ENCODE peak calls at places on chromosome 1, in four cellular contexts. One of them, this sample, is unnamed.

GRCh38 chr1:163035791-163036249 is 33.3 kb upstream of the RGS4 start:
- DNase-seq in stimulated activated CD4-positive, alpha-beta T cell treated with anti-CD3 and anti-CD28 coated beads, Interleukin-1b, Interleukin-23, amount 100 ng/mL, for 24 hours: no peak
- DNase-seq in mesothelial cell of epicardium: no peak
- DNase-seq in substantia nigra: no peak
- DNase-seq in this sample: no peak

GRCh38 chr1:115166531-115167091 is 77.3 kb upstream of the TSPAN2 start:
- DNase-seq in stimulated activated CD4-positive, alpha-beta T cell treated with anti-CD3 and anti-CD28 coated beads, Interleukin-1b, Interleukin-23, amount 100 ng/mL, for 24 hours: no peak
- DNase-seq in mesothelial cell of epicardium: no peak
- DNase-seq in substantia nigra: no peak
- DNase-seq in this sample: no peak

GRCh38 chr1:179881642-179882252 is 338 bp upstream of the TOR1AIP1 start:
- DNase-seq in stimulated activated CD4-positive, alpha-beta T cell treated with anti-CD3 and anti-CD28 coated beads, Interleukin-1b, Interleukin-23, amount 100 ng/mL, for 24 hours: no peak
- DNase-seq in mesothelial cell of epicardium: no peak
- DNase-seq in substantia nigra: no peak
- DNase-seq in this sample: peak

GRCh38 chr1:6071219-6071618 is 25.5 kb downstream of the KCNAB2 start:
- DNase-seq in stimulated activated CD4-positive, alpha-beta T cell treated with anti-CD3 and anti-CD28 coated beads, Interleukin-1b, Interleukin-23, amount 100 ng/mL, for 24 hours: no peak
- DNase-seq in mesothelial cell of epicardium: no peak
- DNase-seq in substantia nigra: no peak
- DNase-seq in this sample: no peak

GRCh38 chr1:218299416-218299815 is 14.3 kb downstream of the RRP15 start:
- DNase-seq in stimulated activated CD4-positive, alpha-beta T cell treated with anti-CD3 and anti-CD28 coated beads, Interleukin-1b, Interleukin-23, amount 100 ng/mL, for 24 hours: no peak
- DNase-seq in mesothelial cell of epicardium: no peak
- DNase-seq in substantia nigra: no peak
- DNase-seq in this sample: no peak

GRCh38 chr1:110963666-110964399 is at the start of gene LRIF1:
- DNase-seq in stimulated activated CD4-positive, alpha-beta T cell treated with anti-CD3 and anti-CD28 coated beads, Interleukin-1b, Interleukin-23, amount 100 ng/mL, for 24 hours: peak
- DNase-seq in mesothelial cell of epicardium: peak
- DNase-seq in substantia nigra: peak
- DNase-seq in this sample: peak

GRCh38 chr1:99535470-99536164 is 110.3 kb upstream of the PALMD start:
- DNase-seq in stimulated activated CD4-positive, alpha-beta T cell treated with anti-CD3 and anti-CD28 coated beads, Interleukin-1b, Interleukin-23, amount 100 ng/mL, for 24 hours: no peak
- DNase-seq in mesothelial cell of epicardium: no peak
- DNase-seq in substantia nigra: no peak
- DNase-seq in this sample: no peak

GRCh38 chr1:246608616-246609376 is 42.5 kb downstream of the CNST start:
- DNase-seq in stimulated activated CD4-positive, alpha-beta T cell treated with anti-CD3 and anti-CD28 coated beads, Interleukin-1b, Interleukin-23, amount 100 ng/mL, for 24 hours: no peak
- DNase-seq in mesothelial cell of epicardium: no peak
- DNase-seq in substantia nigra: no peak
- DNase-seq in this sample: peak

GRCh38 chr1:179808503-179808902 is 65.4 kb downstream of the FAM163A start:
- DNase-seq in stimulated activated CD4-positive, alpha-beta T cell treated with anti-CD3 and anti-CD28 coated beads, Interleukin-1b, Interleukin-23, amount 100 ng/mL, for 24 hours: no peak
- DNase-seq in mesothelial cell of epicardium: no peak
- DNase-seq in substantia nigra: no peak
- DNase-seq in this sample: no peak

GRCh38 chr1:46248122-46248920 is 758 bp downstream of the RAD54L start:
- DNase-seq in stimulated activated CD4-positive, alpha-beta T cell treated with anti-CD3 and anti-CD28 coated beads, Interleukin-1b, Interleukin-23, amount 100 ng/mL, for 24 hours: peak
- DNase-seq in mesothelial cell of epicardium: no peak
- DNase-seq in substantia nigra: no peak
- DNase-seq in this sample: no peak

GRCh38 chr1:211603191-211603701 is 24.3 kb upstream of the SLC30A1 start:
- DNase-seq in stimulated activated CD4-positive, alpha-beta T cell treated with anti-CD3 and anti-CD28 coated beads, Interleukin-1b, Interleukin-23, amount 100 ng/mL, for 24 hours: no peak
- DNase-seq in mesothelial cell of epicardium: no peak
- DNase-seq in substantia nigra: no peak
- DNase-seq in this sample: no peak

GRCh38 chr1:88773540-88774150 is 89.6 kb downstream of the PKN2 start:
- DNase-seq in stimulated activated CD4-positive, alpha-beta T cell treated with anti-CD3 and anti-CD28 coated beads, Interleukin-1b, Interleukin-23, amount 100 ng/mL, for 24 hours: no peak
- DNase-seq in mesothelial cell of epicardium: no peak
- DNase-seq in substantia nigra: no peak
- DNase-seq in this sample: no peak

GRCh38 chr1:116099379-116099778 is 11.8 kb upstream of the MAB21L3 start:
- DNase-seq in stimulated activated CD4-positive, alpha-beta T cell treated with anti-CD3 and anti-CD28 coated beads, Interleukin-1b, Interleukin-23, amount 100 ng/mL, for 24 hours: no peak
- DNase-seq in mesothelial cell of epicardium: no peak
- DNase-seq in substantia nigra: no peak
- DNase-seq in this sample: no peak

GRCh38 chr1:207748737-207749528 is 2.9 kb upstream of the CD46 start:
- DNase-seq in stimulated activated CD4-positive, alpha-beta T cell treated with anti-CD3 and anti-CD28 coated beads, Interleukin-1b, Interleukin-23, amount 100 ng/mL, for 24 hours: no peak
- DNase-seq in mesothelial cell of epicardium: no peak
- DNase-seq in substantia nigra: no peak
- DNase-seq in this sample: peak

GRCh38 chr1:47792786-47793185 is 204.4 kb downstream of the TRABD2B start:
- DNase-seq in stimulated activated CD4-positive, alpha-beta T cell treated with anti-CD3 and anti-CD28 coated beads, Interleukin-1b, Interleukin-23, amount 100 ng/mL, for 24 hours: no peak
- DNase-seq in mesothelial cell of epicardium: no peak
- DNase-seq in substantia nigra: no peak
- DNase-seq in this sample: no peak

GRCh38 chr1:24166988-24167387 is 20.1 kb downstream of the IFNLR1 start:
- DNase-seq in stimulated activated CD4-positive, alpha-beta T cell treated with anti-CD3 and anti-CD28 coated beads, Interleukin-1b, Interleukin-23, amount 100 ng/mL, for 24 hours: no peak
- DNase-seq in mesothelial cell of epicardium: no peak
- DNase-seq in substantia nigra: no peak
- DNase-seq in this sample: no peak

GRCh38 chr1:181113061-181113695 is 24.7 kb downstream of the IER5 start:
- DNase-seq in stimulated activated CD4-positive, alpha-beta T cell treated with anti-CD3 and anti-CD28 coated beads, Interleukin-1b, Interleukin-23, amount 100 ng/mL, for 24 hours: no peak
- DNase-seq in mesothelial cell of epicardium: no peak
- DNase-seq in substantia nigra: no peak
- DNase-seq in this sample: no peak

GRCh38 chr1:199522338-199522737 is 505.2 kb upstream of the NR5A2 start:
- DNase-seq in stimulated activated CD4-positive, alpha-beta T cell treated with anti-CD3 and anti-CD28 coated beads, Interleukin-1b, Interleukin-23, amount 100 ng/mL, for 24 hours: no peak
- DNase-seq in mesothelial cell of epicardium: no peak
- DNase-seq in substantia nigra: no peak
- DNase-seq in this sample: no peak

GRCh38 chr1:31881698-31882000 is 56.5 kb downstream of the PTP4A2 start:
- DNase-seq in stimulated activated CD4-positive, alpha-beta T cell treated with anti-CD3 and anti-CD28 coated beads, Interleukin-1b, Interleukin-23, amount 100 ng/mL, for 24 hours: no peak
- DNase-seq in mesothelial cell of epicardium: no peak
- DNase-seq in substantia nigra: no peak
- DNase-seq in this sample: no peak

GRCh38 chr1:63713627-63714481 is 60.0 kb upstream of the ROR1 start:
- DNase-seq in stimulated activated CD4-positive, alpha-beta T cell treated with anti-CD3 and anti-CD28 coated beads, Interleukin-1b, Interleukin-23, amount 100 ng/mL, for 24 hours: no peak
- DNase-seq in mesothelial cell of epicardium: no peak
- DNase-seq in substantia nigra: no peak
- DNase-seq in this sample: no peak

GRCh38 chr1:180503274-180503862 is 991 bp upstream of the ACBD6 start:
- DNase-seq in stimulated activated CD4-positive, alpha-beta T cell treated with anti-CD3 and anti-CD28 coated beads, Interleukin-1b, Interleukin-23, amount 100 ng/mL, for 24 hours: no peak
- DNase-seq in mesothelial cell of epicardium: no peak
- DNase-seq in substantia nigra: no peak
- DNase-seq in this sample: peak

GRCh38 chr1:188089015-188089414 is 1260.3 kb downstream of the PLA2G4A start:
- DNase-seq in stimulated activated CD4-positive, alpha-beta T cell treated with anti-CD3 and anti-CD28 coated beads, Interleukin-1b, Interleukin-23, amount 100 ng/mL, for 24 hours: no peak
- DNase-seq in mesothelial cell of epicardium: no peak
- DNase-seq in substantia nigra: no peak
- DNase-seq in this sample: no peak

GRCh38 chr1:221725683-221726330 is 16.1 kb downstream of the DUSP10 start:
- DNase-seq in stimulated activated CD4-positive, alpha-beta T cell treated with anti-CD3 and anti-CD28 coated beads, Interleukin-1b, Interleukin-23, amount 100 ng/mL, for 24 hours: no peak
- DNase-seq in mesothelial cell of epicardium: no peak
- DNase-seq in substantia nigra: no peak
- DNase-seq in this sample: peak

GRCh38 chr1:198387587-198387986 is 152.9 kb downstream of the ATP6V1G3 start:
- DNase-seq in stimulated activated CD4-positive, alpha-beta T cell treated with anti-CD3 and anti-CD28 coated beads, Interleukin-1b, Interleukin-23, amount 100 ng/mL, for 24 hours: no peak
- DNase-seq in mesothelial cell of epicardium: no peak
- DNase-seq in substantia nigra: no peak
- DNase-seq in this sample: no peak

GRCh38 chr1:27388337-27389005 is 4.0 kb upstream of the GPR3 start:
- DNase-seq in stimulated activated CD4-positive, alpha-beta T cell treated with anti-CD3 and anti-CD28 coated beads, Interleukin-1b, Interleukin-23, amount 100 ng/mL, for 24 hours: peak
- DNase-seq in mesothelial cell of epicardium: no peak
- DNase-seq in substantia nigra: no peak
- DNase-seq in this sample: no peak

GRCh38 chr1:21898326-21899155 is 38.6 kb downstream of the HSPG2 start:
- DNase-seq in stimulated activated CD4-positive, alpha-beta T cell treated with anti-CD3 and anti-CD28 coated beads, Interleukin-1b, Interleukin-23, amount 100 ng/mL, for 24 hours: no peak
- DNase-seq in mesothelial cell of epicardium: no peak
- DNase-seq in substantia nigra: no peak
- DNase-seq in this sample: no peak

GRCh38 chr1:10399487-10399917 is 638 bp downstream of the PGD start:
- DNase-seq in stimulated activated CD4-positive, alpha-beta T cell treated with anti-CD3 and anti-CD28 coated beads, Interleukin-1b, Interleukin-23, amount 100 ng/mL, for 24 hours: no peak
- DNase-seq in mesothelial cell of epicardium: no peak
- DNase-seq in substantia nigra: no peak
- DNase-seq in this sample: no peak

GRCh38 chr1:197958438-197958837 is 41.3 kb downstream of the LHX9 start:
- DNase-seq in stimulated activated CD4-positive, alpha-beta T cell treated with anti-CD3 and anti-CD28 coated beads, Interleukin-1b, Interleukin-23, amount 100 ng/mL, for 24 hours: no peak
- DNase-seq in mesothelial cell of epicardium: no peak
- DNase-seq in substantia nigra: no peak
- DNase-seq in this sample: no peak

GRCh38 chr1:39898648-39899603 is 2.8 kb downstream of the MYCL start:
- DNase-seq in stimulated activated CD4-positive, alpha-beta T cell treated with anti-CD3 and anti-CD28 coated beads, Interleukin-1b, Interleukin-23, amount 100 ng/mL, for 24 hours: no peak
- DNase-seq in mesothelial cell of epicardium: peak
- DNase-seq in substantia nigra: peak
- DNase-seq in this sample: no peak

GRCh38 chr1:33735624-33736023 is 128.3 kb upstream of the HMGB4 start:
- DNase-seq in stimulated activated CD4-positive, alpha-beta T cell treated with anti-CD3 and anti-CD28 coated beads, Interleukin-1b, Interleukin-23, amount 100 ng/mL, for 24 hours: no peak
- DNase-seq in mesothelial cell of epicardium: no peak
- DNase-seq in substantia nigra: no peak
- DNase-seq in this sample: no peak

GRCh38 chr1:186753241-186753640 is 73.0 kb upstream of the PTGS2 start:
- DNase-seq in stimulated activated CD4-positive, alpha-beta T cell treated with anti-CD3 and anti-CD28 coated beads, Interleukin-1b, Interleukin-23, amount 100 ng/mL, for 24 hours: no peak
- DNase-seq in mesothelial cell of epicardium: no peak
- DNase-seq in substantia nigra: no peak
- DNase-seq in this sample: no peak

GRCh38 chr1:37484325-37485051 is 10.1 kb downstream of the ZC3H12A start:
- DNase-seq in stimulated activated CD4-positive, alpha-beta T cell treated with anti-CD3 and anti-CD28 coated beads, Interleukin-1b, Interleukin-23, amount 100 ng/mL, for 24 hours: no peak
- DNase-seq in mesothelial cell of epicardium: no peak
- DNase-seq in substantia nigra: no peak
- DNase-seq in this sample: no peak

GRCh38 chr1:10398734-10399486 is at the start of gene PGD:
- DNase-seq in stimulated activated CD4-positive, alpha-beta T cell treated with anti-CD3 and anti-CD28 coated beads, Interleukin-1b, Interleukin-23, amount 100 ng/mL, for 24 hours: peak
- DNase-seq in mesothelial cell of epicardium: peak
- DNase-seq in substantia nigra: peak
- DNase-seq in this sample: peak

GRCh38 chr1:52672946-52673345 is 25.2 kb downstream of the COA7 start:
- DNase-seq in stimulated activated CD4-positive, alpha-beta T cell treated with anti-CD3 and anti-CD28 coated beads, Interleukin-1b, Interleukin-23, amount 100 ng/mL, for 24 hours: no peak
- DNase-seq in mesothelial cell of epicardium: no peak
- DNase-seq in substantia nigra: no peak
- DNase-seq in this sample: no peak

GRCh38 chr1:188584119-188584518 is 1755.4 kb downstream of the PLA2G4A start:
- DNase-seq in stimulated activated CD4-positive, alpha-beta T cell treated with anti-CD3 and anti-CD28 coated beads, Interleukin-1b, Interleukin-23, amount 100 ng/mL, for 24 hours: no peak
- DNase-seq in mesothelial cell of epicardium: no peak
- DNase-seq in substantia nigra: no peak
- DNase-seq in this sample: no peak

GRCh38 chr1:93965256-93965655 is 56.0 kb upstream of the GCLM start:
- DNase-seq in stimulated activated CD4-positive, alpha-beta T cell treated with anti-CD3 and anti-CD28 coated beads, Interleukin-1b, Interleukin-23, amount 100 ng/mL, for 24 hours: no peak
- DNase-seq in mesothelial cell of epicardium: no peak
- DNase-seq in substantia nigra: no peak
- DNase-seq in this sample: no peak

GRCh38 chr1:55209247-55209646 is 5.9 kb downstream of the USP24 start:
- DNase-seq in stimulated activated CD4-positive, alpha-beta T cell treated with anti-CD3 and anti-CD28 coated beads, Interleukin-1b, Interleukin-23, amount 100 ng/mL, for 24 hours: no peak
- DNase-seq in mesothelial cell of epicardium: no peak
- DNase-seq in substantia nigra: no peak
- DNase-seq in this sample: no peak

GRCh38 chr1:236067854-236068454 is 3.1 kb upstream of the NID1 start:
- DNase-seq in stimulated activated CD4-positive, alpha-beta T cell treated with anti-CD3 and anti-CD28 coated beads, Interleukin-1b, Interleukin-23, amount 100 ng/mL, for 24 hours: no peak
- DNase-seq in mesothelial cell of epicardium: no peak
- DNase-seq in substantia nigra: no peak
- DNase-seq in this sample: no peak

GRCh38 chr1:53622531-53622930 is 116.4 kb downstream of the GLIS1 start:
- DNase-seq in stimulated activated CD4-positive, alpha-beta T cell treated with anti-CD3 and anti-CD28 coated beads, Interleukin-1b, Interleukin-23, amount 100 ng/mL, for 24 hours: no peak
- DNase-seq in mesothelial cell of epicardium: no peak
- DNase-seq in substantia nigra: no peak
- DNase-seq in this sample: no peak

This sample was measured in GF-D8.